ENCODE peak calls at places on chromosomes 13 and 19, in seven cellular contexts. M is DMS79 treated with DMSO at 0.1 percent for 48 hours, R is KBM-7, X is HFF-Myc, I is kidney glomerular epithelial cell, U is SK-N-SH, Z is T1000. O is an unnamed sample.

GRCh38 chr19:52492201-52492960 is 35.1 kb upstream of the ZNF808 start:
- DNase-seq in R (no peak), M (no peak), I (no peak), Z (no peak), X (no peak), U (peak), O (no peak)

GRCh38 chr19:55640043-55640576 is 692 bp upstream of the ZNF580 start:
- DNase-seq in Z (no peak), I (no peak), R (no peak), M (peak), X (no peak), U (peak), O (peak)

GRCh38 chr13:75226755-75227435 is 255.1 kb downstream of the TBC1D4 start:
- DNase-seq in I (peak), X (no peak), U (no peak), R (no peak), M (no peak), Z (peak), O (peak)

GRCh38 chr19:2811735-2812413 is 7.8 kb upstream of the ZNF554 start:
- DNase-seq in X (no peak), U (peak), M (no peak), R (no peak), I (no peak), Z (no peak), O (no peak)

GRCh38 chr19:17424743-17425365 is 5.0 kb downstream of the MVB12A start:
- DNase-seq in X (no peak), U (peak), I (peak), Z (no peak), R (peak), M (no peak), O (no peak)

GRCh38 chr19:11106477-11106876 is 17.2 kb downstream of the LDLR start:
- DNase-seq in X (no peak), I (no peak), U (peak), R (no peak), Z (no peak), M (no peak), O (no peak)

GRCh38 chr13:112238436-112238995 is 137.6 kb upstream of the SPACA7 start:
- DNase-seq in M (no peak), Z (no peak), X (no peak), U (no peak), I (no peak), R (no peak), O (no peak)

GRCh38 chr13:107434347-107434746 is 781.0 kb downstream of the LIG4 start:
- DNase-seq in R (no peak), U (no peak), I (no peak), X (no peak), M (no peak), Z (no peak), O (no peak)

GRCh38 chr19:52188822-52189744 is 769 bp upstream of the PPP2R1A start:
- DNase-seq in I (no peak), Z (no peak), U (peak), M (no peak), R (no peak), X (no peak), O (no peak)

GRCh38 chr13:106077017-106077416 is 458.4 kb downstream of the EFNB2 start:
- DNase-seq in R (no peak), X (no peak), I (no peak), U (no peak), M (no peak), Z (no peak), O (no peak)

GRCh38 chr19:1066748-1067340 is at the start of gene ARHGAP45:
- DNase-seq in Z (no peak), M (no peak), R (peak), I (no peak), X (no peak), U (peak), O (no peak)

GRCh38 chr13:111005364-111005763 is 90.5 kb upstream of the ANKRD10 start:
- DNase-seq in R (no peak), U (no peak), M (peak), X (no peak), Z (no peak), I (no peak), O (no peak)

GRCh38 chr19:7562646-7563393 is 27.3 kb downstream of the PNPLA6 start:
- DNase-seq in Z (no peak), X (no peak), U (no peak), I (no peak), M (no peak), R (peak), O (no peak)